ENCODE peak calls at places on chromosomes 12 and 14, in ten cellular contexts. J is tibial nerve; S is small intestine; R is fibroblast of lung; M is CD8-positive, alpha-beta memory T cell; W is aorta; F is CD8-positive, alpha-beta T cell; H is breast epithelium; D is brain microvascular endothelial cell; Z is substantia nigra. T is an unnamed sample.

GRCh38 chr12:72586456-72586855 is 314.3 kb downstream of the TRHDE start:
- DNase-seq in J (no peak), S (no peak), R (no peak), M (no peak), W (no peak), F (no peak), H (no peak), D (no peak), Z (no peak), T (no peak)

GRCh38 chr12:66269757-66270383 is 32.4 kb upstream of the HELB start:
- DNase-seq in J (no peak), S (peak), R (peak), M (no peak), W (no peak), F (peak), H (no peak), D (peak), Z (no peak), T (peak)

GRCh38 chr14:74933925-74934435 is 10.9 kb upstream of the RPS6KL1 start:
- DNase-seq in J (no peak), S (no peak), R (no peak), M (no peak), W (no peak), F (no peak), H (no peak), D (no peak), Z (no peak), T (peak)

GRCh38 chr12:18898469-18898868 is 160.6 kb downstream of the CAPZA3 start:
- DNase-seq in J (no peak), S (peak), R (peak), M (no peak), W (no peak), F (no peak), H (no peak), D (no peak), Z (no peak), T (peak)

GRCh38 chr12:60101715-60102114 is 505.9 kb downstream of the SLC16A7 start:
- DNase-seq in J (no peak), S (no peak), R (peak), M (no peak), W (no peak), F (no peak), H (no peak), D (peak), Z (no peak), T (no peak)

GRCh38 chr12:21771311-21771710 is 3.2 kb downstream of the KCNJ8 start:
- DNase-seq in J (no peak), S (no peak), R (peak), M (no peak), W (no peak), F (no peak), H (no peak), D (no peak), Z (no peak), T (peak)

GRCh38 chr12:51815571-51815970 is 32.9 kb downstream of the FIGNL2 start:
- DNase-seq in J (no peak), S (no peak), R (no peak), M (no peak), W (no peak), F (no peak), H (no peak), D (no peak), Z (no peak), T (peak)

GRCh38 chr12:128969480-128970055 is 116.3 kb downstream of the GLT1D1 start:
- DNase-seq in J (no peak), S (peak), R (peak), M (no peak), W (no peak), F (no peak), H (no peak), D (peak), Z (peak), T (no peak)

GRCh38 chr14:103433902-103434563 is 48.8 kb downstream of the MARK3 start:
- DNase-seq in J (no peak), S (no peak), R (no peak), M (no peak), W (no peak), F (no peak), H (no peak), D (no peak), Z (no peak), T (no peak)

GRCh38 chr14:102905116-102906108 is 17.1 kb upstream of the AMN start:
- DNase-seq in J (no peak), S (no peak), R (no peak), M (no peak), W (peak), F (no peak), H (no peak), D (no peak), Z (no peak), T (peak)

GRCh38 chr12:131105736-131106356 is 152.1 kb downstream of the ADGRD1 start:
- DNase-seq in J (peak), S (no peak), R (no peak), M (peak), W (peak), F (peak), H (no peak), D (no peak), Z (no peak), T (peak)

GRCh38 chr12:6376079-6376941 is 947 bp upstream of the SCNN1A start:
- DNase-seq in J (peak), S (peak), R (peak), M (no peak), W (peak), F (no peak), H (peak), D (peak), Z (no peak), T (peak)

GRCh38 chr12:96195845-96196451 is 1.8 kb downstream of the ELK3 start:
- DNase-seq in J (no peak), S (no peak), R (peak), M (peak), W (no peak), F (peak), H (no peak), D (peak), Z (peak), T (peak)

GRCh38 chr12:14018080-14018479 is 36.7 kb upstream of the GRIN2B start:
- DNase-seq in J (no peak), S (no peak), R (no peak), M (no peak), W (no peak), F (no peak), H (no peak), D (no peak), Z (no peak), T (no peak)

GRCh38 chr12:62787023-62787422 is 147.9 kb downstream of the PPM1H start:
- DNase-seq in J (no peak), S (no peak), R (no peak), M (no peak), W (no peak), F (no peak), H (no peak), D (no peak), Z (no peak), T (no peak)
- H3K27ac ChIP-seq in J (peak), S (no peak), R (no peak), M (no peak), W (no peak), F (no peak), H (peak), D (no peak), Z (no peak), T (peak)

GRCh38 chr12:106633451-106633823 is 50.6 kb downstream of the RFX4 start:
- DNase-seq in J (no peak), S (peak), R (peak), M (no peak), W (no peak), F (no peak), H (no peak), D (peak), Z (no peak), T (no peak)

GRCh38 chr12:106631797-106632196 is 49.0 kb downstream of the RFX4 start:
- DNase-seq in J (no peak), S (peak), R (no peak), M (no peak), W (no peak), F (no peak), H (no peak), D (no peak), Z (no peak), T (no peak)

GRCh38 chr12:106632797-106633450 is 50.1 kb downstream of the RFX4 start:
- DNase-seq in J (no peak), S (peak), R (peak), M (no peak), W (no peak), F (no peak), H (no peak), D (no peak), Z (no peak), T (no peak)

GRCh38 chr12:106631150-106631549 is 48.3 kb downstream of the RFX4 start:
- DNase-seq in J (no peak), S (no peak), R (no peak), M (no peak), W (no peak), F (no peak), H (no peak), D (no peak), Z (no peak), T (no peak)

GRCh38 chr12:106634206-106634605 is 51.4 kb downstream of the RFX4 start:
- DNase-seq in J (no peak), S (no peak), R (no peak), M (no peak), W (no peak), F (no peak), H (no peak), D (no peak), Z (no peak), T (no peak)
- H3K27ac ChIP-seq in J (no peak), S (no peak), R (no peak), M (no peak), W (no peak), F (no peak), H (no peak), D (no peak), Z (no peak), T (no peak)

GRCh38 chr12:89653-90052 is 23.1 kb downstream of the IQSEC3 start:
- DNase-seq in J (no peak), S (no peak), R (no peak), M (no peak), W (no peak), F (no peak), H (no peak), D (no peak), Z (no peak), T (no peak)

GRCh38 chr12:85191-85666 is 18.7 kb downstream of the IQSEC3 start:
- DNase-seq in J (no peak), S (no peak), R (no peak), M (no peak), W (no peak), F (no peak), H (peak), D (no peak), Z (no peak), T (no peak)

GRCh38 chr12:84056-84455 is 17.5 kb downstream of the IQSEC3 start:
- DNase-seq in J (no peak), S (no peak), R (no peak), M (no peak), W (no peak), F (no peak), H (no peak), D (no peak), Z (no peak), T (no peak)

GRCh38 chr12:87856-88255 is 21.3 kb downstream of the IQSEC3 start:
- DNase-seq in J (no peak), S (no peak), R (no peak), M (no peak), W (no peak), F (no peak), H (no peak), D (no peak), Z (no peak), T (no peak)

GRCh38 chr12:87300-87699 is 20.7 kb downstream of the IQSEC3 start:
- DNase-seq in J (no peak), S (no peak), R (no peak), M (no peak), W (no peak), F (no peak), H (no peak), D (no peak), Z (no peak), T (no peak)
- H3K27ac ChIP-seq in J (no peak), S (no peak), R (no peak), M (no peak), W (no peak), F (no peak), H (no peak), D (no peak), Z (no peak), T (no peak)

DNA sequence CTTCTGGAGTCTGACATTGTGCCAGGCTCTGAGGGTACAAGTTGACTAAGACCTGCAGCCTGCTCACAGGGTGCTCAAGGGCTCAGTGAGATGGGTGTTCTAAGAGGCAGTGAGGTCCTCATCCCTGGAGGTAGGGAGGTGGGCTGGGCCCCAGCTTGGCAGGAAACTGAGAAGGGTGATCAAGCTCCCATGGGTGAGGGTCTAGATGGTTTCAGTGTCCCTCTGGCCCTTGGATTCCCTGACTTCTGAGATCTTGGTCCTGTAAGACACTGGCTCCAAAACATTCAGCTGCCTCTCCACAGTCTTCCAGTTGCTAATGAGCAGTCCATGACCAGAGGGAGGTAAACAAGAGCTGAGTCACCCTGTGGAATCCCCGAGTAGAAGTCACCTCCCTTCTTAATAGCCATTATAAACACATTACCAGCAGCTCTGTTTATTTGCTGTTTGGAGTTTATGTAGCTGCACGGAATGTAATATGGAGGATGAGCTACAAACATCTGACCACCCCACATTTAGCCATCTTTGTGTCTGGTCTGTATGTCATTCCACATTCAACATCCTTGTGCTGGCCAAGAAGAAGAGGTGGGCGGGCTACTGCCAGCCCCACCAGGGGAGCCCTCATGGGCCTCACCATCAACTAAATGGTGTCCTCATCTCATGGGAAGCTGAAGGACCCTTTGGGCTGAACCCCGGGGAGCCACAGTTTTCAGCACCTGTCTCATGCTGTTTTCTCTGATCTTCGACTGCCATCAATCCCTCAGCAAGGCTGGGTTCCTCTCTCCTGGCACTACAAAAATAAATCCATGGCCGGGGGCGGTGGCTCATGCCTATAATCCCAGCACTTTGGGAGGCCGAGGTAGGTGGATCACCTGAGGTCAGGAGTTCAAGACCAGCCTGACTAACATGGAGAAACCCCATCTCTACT is 37.2 kb upstream of the BDKRB2 start:
- DNase-seq in J (no peak), S (peak), R (peak), M (no peak), W (no peak), F (no peak), H (peak), D (peak), Z (no peak), T (peak)
- H3K27ac ChIP-seq in J (no peak), S (peak), R (no peak), M (no peak), W (no peak), F (no peak), H (peak), D (no peak), Z (no peak), T (peak)

GRCh38 chr14:96309128-96309906 is 53.3 kb downstream of the BDKRB1 start:
- DNase-seq in J (no peak), S (peak), R (no peak), M (no peak), W (no peak), F (no peak), H (no peak), D (no peak), Z (no peak), T (no peak)
- H3K27ac ChIP-seq in J (no peak), S (peak), R (no peak), M (no peak), W (no peak), F (no peak), H (no peak), D (no peak), Z (no peak), T (no peak)

DNA sequence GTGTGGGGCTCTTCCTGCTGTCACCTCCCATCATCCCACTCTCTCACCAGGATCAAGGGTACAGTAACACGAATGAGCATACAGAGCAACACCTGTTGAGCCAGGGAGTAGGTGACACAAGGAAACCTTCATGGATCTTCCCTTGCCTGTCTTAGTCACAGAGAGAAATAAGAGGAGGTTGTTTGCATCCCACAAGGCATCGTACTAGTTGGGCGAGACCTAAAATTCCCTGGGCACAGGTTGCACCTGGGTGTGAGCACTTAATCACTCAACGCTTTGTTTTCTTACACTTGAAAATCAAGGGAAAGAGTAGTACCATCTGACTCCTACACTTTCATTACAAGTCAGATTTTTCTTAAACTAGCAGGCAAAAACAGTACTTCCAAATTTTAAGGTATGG is 16.6 kb downstream of the CIPC start:
- DNase-seq in J (no peak), S (no peak), R (no peak), M (no peak), W (no peak), F (no peak), H (no peak), D (no peak), Z (no peak), T (no peak)
- H3K27ac ChIP-seq in J (peak), S (no peak), R (no peak), M (no peak), W (no peak), F (no peak), H (no peak), D (no peak), Z (peak), T (no peak)

GRCh38 chr14:61111145-61112130 is 130.4 kb downstream of the SLC38A6 start:
- DNase-seq in J (no peak), S (no peak), R (peak), M (no peak), W (no peak), F (no peak), H (no peak), D (peak), Z (no peak), T (no peak)
- H3K27ac ChIP-seq in J (no peak), S (no peak), R (no peak), M (no peak), W (no peak), F (no peak), H (no peak), D (peak), Z (no peak), T (no peak)

DNA sequence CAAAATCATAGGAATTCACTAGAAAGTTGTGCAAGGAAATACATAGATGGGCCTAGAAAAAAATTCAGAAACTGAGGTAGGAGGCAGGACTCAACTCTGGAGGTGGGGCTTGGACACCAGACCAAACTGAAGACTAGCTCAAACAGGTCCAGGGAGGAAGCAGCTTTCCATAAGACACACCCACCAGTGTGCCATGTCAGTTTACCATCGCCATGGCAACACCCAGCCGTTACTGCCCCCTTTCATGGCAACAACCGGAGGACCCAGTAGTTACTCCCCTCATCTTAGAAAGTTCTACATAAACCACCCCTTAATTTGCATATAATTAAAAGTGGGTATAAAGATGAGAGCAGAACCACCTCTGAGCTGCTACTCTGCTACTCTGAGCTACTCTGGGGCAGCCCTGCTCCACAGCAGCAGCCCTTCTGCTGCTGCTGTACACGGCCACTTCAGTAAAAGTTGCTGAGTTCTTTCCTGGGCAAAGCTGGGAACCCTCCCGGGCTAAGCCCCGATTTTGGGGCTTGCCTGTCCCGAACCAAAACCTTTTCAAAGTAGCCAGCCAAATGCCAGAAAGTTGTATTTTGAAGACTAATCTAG is 30.8 kb upstream of the NINJ2 start:
- DNase-seq in J (no peak), S (no peak), R (no peak), M (no peak), W (no peak), F (no peak), H (no peak), D (no peak), Z (no peak), T (no peak)
- H3K27ac ChIP-seq in J (no peak), S (no peak), R (no peak), M (no peak), W (no peak), F (no peak), H (no peak), D (no peak), Z (peak), T (no peak)